ENCODE peak calls at places on chromosomes 13 and 19, in seven cellular contexts. One of them, this sample, is unnamed.

GRCh38 chr13:21058361-21058760 is 3.0 kb downstream of the LATS2 start:
- DNase-seq in GM12865: no peak
- DNase-seq in HS-27A: no peak
- DNase-seq in T-helper 2 cell: no peak
- DNase-seq in heart right ventricle: no peak
- DNase-seq in LoVo: no peak
- DNase-seq in dorsolateral prefrontal cortex: no peak
- DNase-seq in this sample: no peak

GRCh38 chr13:39144941-39145533 is 106.8 kb downstream of the NHLRC3 start:
- DNase-seq in GM12865: peak
- DNase-seq in T-helper 2 cell: no peak
- DNase-seq in heart right ventricle: peak
- DNase-seq in dorsolateral prefrontal cortex: peak
- DNase-seq in LoVo: peak
- DNase-seq in HS-27A: peak
- DNase-seq in this sample: peak

GRCh38 chr13:24664726-24665409 is 15.3 kb upstream of the ATP12A start:
- DNase-seq in GM12865: no peak
- DNase-seq in LoVo: no peak
- DNase-seq in HS-27A: peak
- DNase-seq in dorsolateral prefrontal cortex: no peak
- DNase-seq in T-helper 2 cell: no peak
- DNase-seq in heart right ventricle: no peak
- DNase-seq in this sample: no peak

GRCh38 chr13:66657165-66657895 is 572.8 kb downstream of the PCDH9 start:
- DNase-seq in LoVo: peak
- DNase-seq in GM12865: no peak
- DNase-seq in heart right ventricle: peak
- DNase-seq in HS-27A: peak
- DNase-seq in T-helper 2 cell: no peak
- DNase-seq in dorsolateral prefrontal cortex: no peak
- DNase-seq in this sample: peak

GRCh38 chr13:32471187-32471922 is 43.4 kb upstream of the N4BP2L1 start:
- DNase-seq in heart right ventricle: peak
- DNase-seq in HS-27A: no peak
- DNase-seq in GM12865: no peak
- DNase-seq in dorsolateral prefrontal cortex: peak
- DNase-seq in LoVo: no peak
- DNase-seq in T-helper 2 cell: no peak
- DNase-seq in this sample: peak

GRCh38 chr19:13742756-13743155 is 21.6 kb upstream of the MRI1 start:
- DNase-seq in LoVo: no peak
- DNase-seq in GM12865: no peak
- DNase-seq in heart right ventricle: no peak
- DNase-seq in T-helper 2 cell: no peak
- DNase-seq in HS-27A: no peak
- DNase-seq in dorsolateral prefrontal cortex: no peak
- DNase-seq in this sample: no peak

GRCh38 chr13:24066405-24067292 is 93.9 kb upstream of the SPATA13 start:
- DNase-seq in HS-27A: no peak
- DNase-seq in LoVo: no peak
- DNase-seq in GM12865: no peak
- DNase-seq in heart right ventricle: no peak
- DNase-seq in dorsolateral prefrontal cortex: no peak
- DNase-seq in T-helper 2 cell: no peak
- DNase-seq in this sample: no peak

GRCh38 chr13:111337741-111338140 is 17.3 kb downstream of the TEX29 start:
- DNase-seq in GM12865: no peak
- DNase-seq in heart right ventricle: no peak
- DNase-seq in HS-27A: no peak
- DNase-seq in T-helper 2 cell: no peak
- DNase-seq in LoVo: no peak
- DNase-seq in dorsolateral prefrontal cortex: no peak
- DNase-seq in this sample: no peak

GRCh38 chr13:94065741-94066140 is 413.7 kb downstream of the DCT start:
- DNase-seq in T-helper 2 cell: no peak
- DNase-seq in HS-27A: no peak
- DNase-seq in GM12865: no peak
- DNase-seq in LoVo: no peak
- DNase-seq in dorsolateral prefrontal cortex: no peak
- DNase-seq in heart right ventricle: no peak
- DNase-seq in this sample: peak

GRCh38 chr13:37029617-37030016 is 29.0 kb downstream of the EXOSC8 start:
- DNase-seq in heart right ventricle: no peak
- DNase-seq in LoVo: no peak
- DNase-seq in T-helper 2 cell: no peak
- DNase-seq in HS-27A: no peak
- DNase-seq in GM12865: no peak
- DNase-seq in dorsolateral prefrontal cortex: no peak
- DNase-seq in this sample: peak

GRCh38 chr13:50149932-50150331 is 134.7 kb downstream of the KCNRG start:
- DNase-seq in T-helper 2 cell: no peak
- DNase-seq in LoVo: peak
- DNase-seq in dorsolateral prefrontal cortex: no peak
- DNase-seq in HS-27A: no peak
- DNase-seq in heart right ventricle: no peak
- DNase-seq in GM12865: no peak
- DNase-seq in this sample: no peak

GRCh38 chr13:113299951-113300350 is 2.9 kb downstream of the LAMP1 start:
- DNase-seq in GM12865: peak
- DNase-seq in HS-27A: no peak
- DNase-seq in T-helper 2 cell: no peak
- DNase-seq in LoVo: no peak
- DNase-seq in heart right ventricle: no peak
- DNase-seq in dorsolateral prefrontal cortex: no peak
- DNase-seq in this sample: no peak

GRCh38 chr13:39597828-39598227 is 5.2 kb downstream of the LHFPL6 start:
- DNase-seq in HS-27A: no peak
- DNase-seq in heart right ventricle: no peak
- DNase-seq in T-helper 2 cell: no peak
- DNase-seq in LoVo: no peak
- DNase-seq in GM12865: no peak
- DNase-seq in dorsolateral prefrontal cortex: no peak
- DNase-seq in this sample: no peak

GRCh38 chr13:37679043-37679442 is 80.5 kb upstream of the POSTN start:
- DNase-seq in dorsolateral prefrontal cortex: no peak
- DNase-seq in LoVo: no peak
- DNase-seq in heart right ventricle: no peak
- DNase-seq in HS-27A: no peak
- DNase-seq in GM12865: no peak
- DNase-seq in T-helper 2 cell: no peak
- DNase-seq in this sample: no peak

GRCh38 chr19:2494084-2494446 is 18.1 kb downstream of the GADD45B start:
- DNase-seq in T-helper 2 cell: no peak
- DNase-seq in GM12865: no peak
- DNase-seq in HS-27A: no peak
- DNase-seq in heart right ventricle: no peak
- DNase-seq in dorsolateral prefrontal cortex: peak
- DNase-seq in LoVo: no peak
- DNase-seq in this sample: no peak

GRCh38 chr19:2055871-2056809 is 5.1 kb upstream of the MKNK2 start:
- DNase-seq in HS-27A: no peak
- DNase-seq in dorsolateral prefrontal cortex: no peak
- DNase-seq in heart right ventricle: peak
- DNase-seq in T-helper 2 cell: no peak
- DNase-seq in LoVo: no peak
- DNase-seq in GM12865: peak
- DNase-seq in this sample: no peak

GRCh38 chr13:25046985-25047660 is 48.8 kb upstream of the PABPC3 start:
- DNase-seq in HS-27A: no peak
- DNase-seq in heart right ventricle: no peak
- DNase-seq in T-helper 2 cell: no peak
- DNase-seq in LoVo: no peak
- DNase-seq in GM12865: no peak
- DNase-seq in dorsolateral prefrontal cortex: no peak
- DNase-seq in this sample: peak

GRCh38 chr13:39779337-39780270 is 124.1 kb downstream of the COG6 start:
- DNase-seq in dorsolateral prefrontal cortex: no peak
- DNase-seq in GM12865: peak
- DNase-seq in HS-27A: no peak
- DNase-seq in T-helper 2 cell: no peak
- DNase-seq in LoVo: no peak
- DNase-seq in heart right ventricle: no peak
- DNase-seq in this sample: no peak

GRCh38 chr19:584240-585001 is 5.3 kb upstream of the HCN2 start:
- DNase-seq in heart right ventricle: peak
- DNase-seq in GM12865: peak
- DNase-seq in HS-27A: no peak
- DNase-seq in T-helper 2 cell: peak
- DNase-seq in LoVo: no peak
- DNase-seq in dorsolateral prefrontal cortex: peak
- DNase-seq in this sample: no peak

GRCh38 chr13:91904597-91904996 is 506.2 kb downstream of the GPC5 start:
- DNase-seq in dorsolateral prefrontal cortex: no peak
- DNase-seq in T-helper 2 cell: no peak
- DNase-seq in GM12865: peak
- DNase-seq in heart right ventricle: no peak
- DNase-seq in LoVo: no peak
- DNase-seq in HS-27A: no peak
- DNase-seq in this sample: no peak

GRCh38 chr19:4229179-4229931 is at the start of gene EBI3:
- DNase-seq in LoVo: no peak
- DNase-seq in dorsolateral prefrontal cortex: no peak
- DNase-seq in T-helper 2 cell: no peak
- DNase-seq in HS-27A: no peak
- DNase-seq in heart right ventricle: no peak
- DNase-seq in GM12865: peak
- DNase-seq in this sample: no peak

GRCh38 chr19:3923912-3924311 is 9.0 kb upstream of the NMRK2 start:
- DNase-seq in HS-27A: no peak
- DNase-seq in dorsolateral prefrontal cortex: no peak
- DNase-seq in LoVo: no peak
- DNase-seq in GM12865: no peak
- DNase-seq in T-helper 2 cell: no peak
- DNase-seq in heart right ventricle: no peak
- DNase-seq in this sample: no peak

GRCh38 chr19:41403181-41403970 is 5.8 kb downstream of the BCKDHA start:
- DNase-seq in heart right ventricle: no peak
- DNase-seq in LoVo: no peak
- DNase-seq in HS-27A: no peak
- DNase-seq in GM12865: no peak
- DNase-seq in dorsolateral prefrontal cortex: no peak
- DNase-seq in T-helper 2 cell: no peak
- DNase-seq in this sample: no peak

GRCh38 chr19:38759590-38760003 is 13.7 kb downstream of the LGALS7 start:
- DNase-seq in heart right ventricle: no peak
- DNase-seq in LoVo: no peak
- DNase-seq in GM12865: no peak
- DNase-seq in T-helper 2 cell: no peak
- DNase-seq in dorsolateral prefrontal cortex: no peak
- DNase-seq in HS-27A: no peak
- DNase-seq in this sample: no peak

GRCh38 chr13:30745917-30746686 is 10.8 kb downstream of the ALOX5AP start:
- DNase-seq in HS-27A: no peak
- DNase-seq in GM12865: no peak
- DNase-seq in T-helper 2 cell: no peak
- DNase-seq in dorsolateral prefrontal cortex: no peak
- DNase-seq in heart right ventricle: no peak
- DNase-seq in LoVo: no peak
- DNase-seq in this sample: no peak

GRCh38 chr19:35959040-35959967 is 23.1 kb downstream of the LRFN3 start:
- DNase-seq in T-helper 2 cell: peak
- DNase-seq in HS-27A: no peak
- DNase-seq in dorsolateral prefrontal cortex: peak
- DNase-seq in GM12865: no peak
- DNase-seq in heart right ventricle: peak
- DNase-seq in LoVo: no peak
- DNase-seq in this sample: no peak

GRCh38 chr13:33918199-33918932 is 100.4 kb downstream of the RFC3 start:
- DNase-seq in LoVo: no peak
- DNase-seq in heart right ventricle: no peak
- DNase-seq in dorsolateral prefrontal cortex: no peak
- DNase-seq in T-helper 2 cell: no peak
- DNase-seq in GM12865: no peak
- DNase-seq in HS-27A: no peak
- DNase-seq in this sample: no peak

GRCh38 chr19:40191836-40192646 is 815 bp downstream of the MAP3K10 start:
- DNase-seq in dorsolateral prefrontal cortex: no peak
- DNase-seq in HS-27A: no peak
- DNase-seq in heart right ventricle: peak
- DNase-seq in GM12865: peak
- DNase-seq in T-helper 2 cell: no peak
- DNase-seq in LoVo: no peak
- DNase-seq in this sample: no peak

GRCh38 chr19:4897146-4897545 is 5.5 kb downstream of the ARRDC5 start:
- DNase-seq in LoVo: no peak
- DNase-seq in GM12865: no peak
- DNase-seq in heart right ventricle: no peak
- DNase-seq in T-helper 2 cell: no peak
- DNase-seq in HS-27A: no peak
- DNase-seq in dorsolateral prefrontal cortex: no peak
- DNase-seq in this sample: no peak

GRCh38 chr13:35930665-35931631 is 200.2 kb downstream of the DCLK1 start:
- DNase-seq in HS-27A: no peak
- DNase-seq in T-helper 2 cell: no peak
- DNase-seq in LoVo: no peak
- DNase-seq in heart right ventricle: no peak
- DNase-seq in dorsolateral prefrontal cortex: no peak
- DNase-seq in GM12865: peak
- DNase-seq in this sample: no peak

GRCh38 chr13:50421457-50422130 is 406.4 kb downstream of the KCNRG start:
- DNase-seq in T-helper 2 cell: no peak
- DNase-seq in HS-27A: no peak
- DNase-seq in GM12865: no peak
- DNase-seq in LoVo: peak
- DNase-seq in dorsolateral prefrontal cortex: no peak
- DNase-seq in heart right ventricle: no peak
- DNase-seq in this sample: no peak